ENCODE peak calls at places on chromosomes 16 and 17, in four cellular contexts. X is CMK, V is T-helper 17 cell, N is NCI-H774. R is an unnamed sample.

GRCh38 chr17:68381076-68381900 is 76.0 kb downstream of the WIPI1 start:
- DNase-seq in X (no peak), V (no peak), N (no peak), R (no peak)

GRCh38 chr16:57240872-57241271 is 4.2 kb upstream of the ARL2BP start:
- DNase-seq in X (no peak), V (no peak), N (no peak), R (no peak)

GRCh38 chr16:88373927-88374492 is 8.7 kb upstream of the ZNF469 start:
- DNase-seq in X (no peak), V (no peak), N (no peak), R (no peak)

GRCh38 chr17:59827721-59828477 is 64.8 kb downstream of the TUBD1 start:
- DNase-seq in X (no peak), V (no peak), N (no peak), R (no peak)

GRCh38 chr17:59329558-59330313 is 1.7 kb upstream of the YPEL2 start:
- DNase-seq in X (peak), V (peak), N (peak), R (peak)

GRCh38 chr17:79788989-79789942 is 7.6 kb downstream of the CBX8 start:
- DNase-seq in X (no peak), V (no peak), N (no peak), R (no peak)

GRCh38 chr16:24863582-24864437 is 18.0 kb downstream of the SLC5A11 start:
- DNase-seq in X (no peak), V (no peak), N (no peak), R (no peak)

GRCh38 chr16:15643453-15644305 is 725 bp upstream of the MARF1 start:
- DNase-seq in X (peak), V (no peak), N (peak), R (peak)

GRCh38 chr17:31357831-31358400 is 33.6 kb upstream of the RAB11FIP4 start:
- DNase-seq in X (no peak), V (no peak), N (peak), R (no peak)

GRCh38 chr17:66803474-66803951 is 31.4 kb upstream of the CACNG5 start:
- DNase-seq in X (no peak), V (no peak), N (no peak), R (no peak)

GRCh38 chr16:19375561-19376158 is 42.0 kb upstream of the TMC5 start:
- DNase-seq in X (no peak), V (no peak), N (peak), R (peak)

GRCh38 chr17:81901167-81902022 is 643 bp upstream of the NPB start:
- DNase-seq in X (no peak), V (no peak), N (no peak), R (no peak)

GRCh38 chr17:6551909-6552768 is 4.2 kb downstream of the PITPNM3 start:
- DNase-seq in X (no peak), V (no peak), N (no peak), R (peak)

GRCh38 chr16:90084215-90084614 is 7.1 kb upstream of the PRDM7 start:
- DNase-seq in X (no peak), V (no peak), N (no peak), R (no peak)

GRCh38 chr16:1538804-1539520 is 5.5 kb downstream of the TMEM204 start:
- DNase-seq in X (no peak), V (no peak), N (no peak), R (no peak)

GRCh38 chr17:18962494-18962815 is 10.5 kb downstream of the SLC5A10 start:
- DNase-seq in X (no peak), V (no peak), N (no peak), R (no peak)

GRCh38 chr17:80724723-80725388 is 180.2 kb downstream of the RPTOR start:
- DNase-seq in X (no peak), V (no peak), N (no peak), R (no peak)

GRCh38 chr17:48613862-48614694 is 1.0 kb downstream of the HOXB8 start:
- DNase-seq in X (no peak), V (no peak), N (no peak), R (no peak)

GRCh38 chr17:39722965-39723848 is 7.1 kb downstream of the MIEN1 start:
- DNase-seq in X (no peak), V (no peak), N (no peak), R (no peak)

GRCh38 chr17:66429680-66430079 is 127.3 kb downstream of the PRKCA start:
- DNase-seq in X (no peak), V (no peak), N (no peak), R (no peak)

GRCh38 chr17:47987240-47987835 is 16.4 kb downstream of the CDK5RAP3 start:
- DNase-seq in X (no peak), V (no peak), N (peak), R (no peak)

GRCh38 chr17:83116311-83116771 is 36.9 kb downstream of the METRNL start:
- DNase-seq in X (no peak), V (no peak), N (no peak), R (no peak)

GRCh38 chr17:28515518-28515917 is 9.4 kb downstream of the FOXN1 start:
- DNase-seq in X (no peak), V (no peak), N (no peak), R (no peak)

GRCh38 chr16:64307431-64307830 is 814.4 kb downstream of the CDH11 start:
- DNase-seq in X (no peak), V (no peak), N (no peak), R (no peak)

GRCh38 chr16:27853651-27854050 is 209.9 kb downstream of the GSG1L start:
- DNase-seq in X (no peak), V (no peak), N (no peak), R (no peak)

GRCh38 chr16:35492225-35492624 is 2032.8 kb downstream of the TP53TG3F start:
- DNase-seq in X (no peak), V (no peak), N (peak), R (no peak)

GRCh38 chr17:41617136-41617535 is 4.6 kb upstream of the KRT16 start:
- DNase-seq in X (no peak), V (no peak), N (no peak), R (no peak)